ENCODE peak calls at places on chromosome 16, in seven cellular contexts. W, D, Y, E, H, L and T are unnamed samples.

GRCh38 chr16:57802635-57803412 is 533 bp upstream of the KIFC3 start:
- DNase-seq in W (no peak), E (no peak), Y (no peak), H (no peak), D (peak), L (no peak), T (no peak)

GRCh38 chr16:30369091-30369937 is 980 bp downstream of the TBC1D10B start:
- DNase-seq in E (no peak), W (no peak), H (no peak), D (peak), Y (no peak), L (no peak), T (no peak)

GRCh38 chr16:23801387-23801786 is 34.4 kb upstream of the PRKCB start:
- DNase-seq in E (peak), L (peak), D (peak), Y (peak), H (peak), W (peak), T (peak)

GRCh38 chr16:19583665-19584300 is 28.3 kb downstream of the VPS35L start:
- DNase-seq in H (peak), Y (peak), D (peak), E (no peak), W (peak), L (no peak), T (no peak)

GRCh38 chr16:12214509-12214908 is 238.0 kb downstream of the SNX29 start:
- DNase-seq in E (no peak), Y (no peak), H (no peak), L (no peak), W (no peak), D (no peak), T (no peak)

GRCh38 chr16:57445510-57445909 is 1.7 kb downstream of the CIAPIN1 start:
- DNase-seq in Y (no peak), L (no peak), H (no peak), W (no peak), D (no peak), E (no peak), T (no peak)

GRCh38 chr16:66390346-66391108 is 24.0 kb downstream of the CDH5 start:
- DNase-seq in Y (no peak), E (no peak), D (no peak), H (no peak), W (no peak), L (no peak), T (no peak)

GRCh38 chr16:23182675-23183485 is at the start of gene SCNN1G:
- DNase-seq in L (peak), E (no peak), D (peak), H (peak), W (no peak), Y (no peak), T (no peak)

GRCh38 chr16:57530104-57530522 is 6.3 kb downstream of the CCDC102A start:
- DNase-seq in D (peak), Y (peak), W (peak), H (peak), E (no peak), L (no peak), T (peak)

GRCh38 chr16:28863929-28864886 is 565 bp downstream of the SH2B1 start:
- DNase-seq in H (peak), E (no peak), Y (no peak), W (peak), D (no peak), L (no peak), T (no peak)

GRCh38 chr16:28865289-28865688 is 1.6 kb downstream of the SH2B1 start:
- DNase-seq in D (no peak), E (no peak), Y (no peak), L (no peak), H (no peak), W (no peak), T (no peak)

DNA sequence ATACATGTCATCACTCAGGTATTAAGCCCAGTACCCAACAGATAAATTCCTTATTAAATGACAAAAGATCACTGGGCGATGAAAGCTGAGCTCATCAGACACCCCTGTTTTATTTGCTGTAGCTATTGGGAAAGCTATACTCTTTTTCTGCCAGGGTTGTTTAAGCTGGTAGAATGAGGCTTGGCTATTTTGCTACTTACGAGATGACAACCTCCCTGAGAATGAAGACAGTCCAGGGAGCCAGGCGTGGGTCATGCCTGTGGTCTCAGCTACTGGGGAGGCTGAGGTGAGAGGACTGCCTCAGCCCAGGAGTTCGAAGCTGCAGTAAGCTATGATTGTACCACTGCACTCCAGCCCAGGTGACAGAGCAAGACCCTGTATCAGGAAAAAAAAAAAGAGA is 4.3 kb upstream of the SH2B1 start:
- DNase-seq in Y (no peak), W (peak), H (no peak), L (no peak), D (no peak), E (no peak), T (no peak)
- TF ChIP-seq CTCF in Y (no peak), W (no peak), H (no peak), L (no peak), D (no peak), E (no peak), T (no peak)

DNA sequence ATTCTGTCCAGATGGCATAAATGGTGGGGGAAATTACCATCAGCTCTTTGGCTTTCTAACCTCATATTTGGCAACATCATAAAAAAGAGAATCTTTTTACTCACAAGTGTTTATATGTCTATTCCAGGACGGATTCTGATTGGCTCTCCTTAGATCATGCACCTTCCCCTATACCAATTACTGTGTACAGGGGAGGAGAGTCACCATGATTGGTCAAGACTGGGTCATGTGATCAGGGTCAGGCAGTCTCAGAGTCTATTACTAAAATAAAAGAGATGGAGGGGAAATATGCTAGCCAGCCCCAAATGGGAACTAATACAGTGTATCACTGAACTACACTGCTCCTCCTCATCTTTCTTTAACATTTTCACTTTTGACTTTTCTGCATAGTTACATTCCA is 537.2 kb upstream of the EEF2KMT start:
- DNase-seq in E (no peak), H (no peak), W (no peak), Y (no peak), D (no peak), L (no peak), T (no peak)
- TF ChIP-seq CTCF in E (no peak), H (no peak), W (no peak), Y (no peak), D (no peak), L (no peak), T (no peak)

DNA sequence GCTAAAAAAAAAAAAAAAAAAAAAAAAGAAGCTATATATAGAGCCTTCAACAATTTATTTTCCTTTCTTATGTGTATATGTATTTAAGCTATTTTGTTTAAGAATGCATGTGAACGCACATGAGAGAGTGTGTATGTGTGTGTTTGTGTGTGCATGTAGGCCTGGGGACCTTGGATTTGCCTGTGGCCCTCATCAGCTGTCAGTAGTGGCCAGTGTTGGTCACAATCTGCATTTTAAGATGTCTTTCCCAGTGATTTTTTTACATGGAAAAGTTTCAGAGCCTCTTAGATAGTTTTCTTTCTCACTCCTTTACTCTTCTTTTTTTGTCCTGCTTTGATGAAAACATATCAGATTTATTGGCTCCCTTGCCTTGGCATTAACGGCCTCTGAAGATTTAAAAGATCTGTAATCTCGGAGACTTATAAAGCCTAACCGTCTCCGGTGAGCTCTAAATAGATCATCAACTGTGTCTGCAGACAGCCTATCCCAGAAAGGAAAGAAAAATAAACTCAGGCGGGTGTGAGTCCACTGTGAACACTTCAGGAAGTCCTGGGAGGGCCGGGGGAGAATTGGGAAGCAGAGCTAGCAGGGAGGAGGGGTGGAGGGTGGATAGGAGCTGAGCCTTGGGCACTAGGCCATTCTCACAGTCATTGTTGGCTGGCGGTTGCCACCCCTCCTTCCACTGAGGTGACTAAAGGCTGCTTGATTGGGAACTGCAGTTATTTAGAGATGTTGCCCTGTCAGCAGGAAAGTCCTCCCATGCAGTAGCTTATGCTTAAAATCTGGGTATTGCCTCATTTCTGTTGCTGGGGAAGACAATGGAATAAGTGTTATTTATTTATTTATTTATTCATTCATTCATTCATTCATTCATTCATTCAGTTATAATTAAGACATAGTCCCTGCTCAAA is 86.8 kb downstream of the WWP2 start:
- DNase-seq in W (peak), D (no peak), H (no peak), E (peak), Y (peak), L (no peak), T (no peak)
- TF ChIP-seq CTCF in W (peak), D (peak), H (no peak), E (peak), Y (no peak), L (no peak), T (no peak)

GRCh38 chr16:5024632-5025031 is 9.1 kb downstream of the NAGPA start:
- DNase-seq in H (peak), W (no peak), Y (no peak), L (no peak), E (no peak), D (no peak), T (no peak)
- TF ChIP-seq CTCF in H (peak), W (no peak), Y (peak), L (no peak), E (no peak), D (no peak), T (no peak)

GRCh38 chr16:10178079-10178478 is 4.1 kb downstream of the GRIN2A start:
- DNase-seq in H (peak), Y (no peak), L (no peak), E (no peak), D (no peak), W (no peak), T (no peak)

GRCh38 chr16:10181196-10182162 is 749 bp downstream of the GRIN2A start:
- DNase-seq in Y (no peak), L (peak), D (peak), W (peak), E (no peak), H (peak), T (peak)

GRCh38 chr16:10180042-10180770 is 2.0 kb downstream of the GRIN2A start:
- DNase-seq in Y (no peak), H (no peak), D (no peak), L (no peak), W (no peak), E (no peak), T (no peak)

GRCh38 chr16:10182186-10182683 is at the start of gene GRIN2A:
- DNase-seq in H (peak), Y (no peak), D (no peak), W (no peak), L (no peak), E (no peak), T (peak)

GRCh38 chr16:10180771-10181163 is 1.5 kb downstream of the GRIN2A start:
- DNase-seq in Y (no peak), D (peak), W (no peak), H (peak), E (no peak), L (peak), T (peak)
- TF ChIP-seq CTCF in Y (no peak), D (peak), W (peak), H (peak), E (peak), L (peak), T (peak)

GRCh38 chr16:82738699-82739098 is 111.9 kb downstream of the CDH13 start:
- DNase-seq in L (no peak), Y (no peak), E (no peak), D (peak), W (no peak), H (no peak), T (no peak)
- TF ChIP-seq CTCF in L (peak), Y (peak), E (peak), D (peak), W (peak), H (no peak), T (no peak)

GRCh38 chr16:88886311-88886914 is 20.0 kb upstream of the PABPN1L start:
- DNase-seq in H (no peak), L (no peak), E (no peak), W (no peak), D (no peak), Y (no peak), T (no peak)

GRCh38 chr16:88888057-88888777 is 21.8 kb upstream of the PABPN1L start:
- DNase-seq in E (no peak), W (no peak), D (no peak), H (no peak), Y (no peak), L (no peak), T (no peak)

GRCh38 chr16:88888778-88889387 is 22.4 kb upstream of the PABPN1L start:
- DNase-seq in H (no peak), E (no peak), L (no peak), D (peak), W (no peak), Y (no peak), T (no peak)

GRCh38 chr16:88885693-88886253 is 19.3 kb upstream of the PABPN1L start:
- DNase-seq in E (no peak), L (no peak), W (no peak), D (no peak), H (no peak), Y (no peak), T (no peak)

DNA sequence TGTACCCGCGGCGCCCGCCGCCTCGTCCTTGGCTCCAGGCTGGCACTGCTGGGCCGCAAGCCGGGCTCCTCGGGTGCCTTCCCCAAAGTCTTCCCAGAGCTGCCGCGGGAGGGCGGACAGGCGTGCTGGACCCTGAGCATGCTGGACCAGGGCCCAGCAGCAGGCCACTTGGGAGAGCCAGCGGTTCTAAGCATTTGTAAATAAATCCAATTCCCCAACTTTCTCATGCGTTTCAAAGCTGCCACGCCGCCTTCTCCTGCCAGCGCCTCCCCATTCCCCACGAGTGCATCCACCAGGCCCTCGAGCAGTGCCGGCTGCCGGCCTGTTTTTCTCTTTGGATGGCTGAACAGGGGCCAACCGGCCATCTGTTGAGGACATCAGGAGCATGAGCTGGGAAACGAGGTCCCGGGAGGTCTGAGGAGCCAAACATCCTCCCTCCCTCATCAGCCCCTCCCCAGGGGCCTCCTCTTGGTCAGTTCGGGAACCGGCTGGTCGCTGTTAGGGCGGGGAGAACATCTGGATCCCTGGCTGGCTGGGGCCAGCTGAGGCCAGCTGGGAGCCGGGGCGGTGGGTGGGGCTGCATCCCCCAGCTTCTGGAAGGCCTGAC is 20.6 kb upstream of the PABPN1L start:
- DNase-seq in H (no peak), L (no peak), D (no peak), Y (peak), E (no peak), W (peak), T (no peak)
- TF ChIP-seq CTCF in H (no peak), L (no peak), D (no peak), Y (peak), E (no peak), W (peak), T (no peak)